ENCODE peak calls at places on chromosomes 6 and 20, in six cellular contexts. R is cardiac fibroblast, E is fibroblast of gingiva, P is fibroblast of pulmonary artery, G is bronchial epithelial cell, W is EL. A is an unnamed sample.

GRCh38 chr6:166488081-166488685 is 98.3 kb downstream of the RAMACL start:
- DNase-seq in W (no peak), R (peak; percentile 67), P (peak; percentile 67), E (no peak), G (no peak), A (no peak)

GRCh38 chr6:113805167-113805835 is 51.8 kb upstream of the MARCKS start:
- DNase-seq in G (no peak), R (no peak), W (no peak), E (no peak), P (no peak), A (no peak)

GRCh38 chr6:106724848-106725247 is 95.5 kb downstream of the QRSL1 start:
- DNase-seq in P (no peak), E (peak; percentile 54), R (peak; percentile 5), G (peak; percentile 79), W (no peak), A (no peak)

GRCh38 chr6:169668203-169668847 is 33.5 kb downstream of the WDR27 start:
- DNase-seq in R (no peak), P (no peak), E (no peak), W (no peak), G (no peak), A (no peak)

GRCh38 chr6:124968401-124968800 is 6.2 kb downstream of the RNF217 start:
- DNase-seq in E (no peak), P (no peak), R (no peak), W (peak; percentile 48), G (no peak), A (no peak)

GRCh38 chr6:71509142-71509541 is 220.5 kb downstream of the OGFRL1 start:
- DNase-seq in P (no peak), W (no peak), R (peak; percentile 54), G (no peak), E (no peak), A (no peak)

GRCh38 chr6:18488004-18488403 is 100.9 kb downstream of the RNF144B start:
- DNase-seq in W (no peak), G (peak; percentile 44), E (peak; percentile 3), R (no peak), P (no peak), A (no peak)

GRCh38 chr20:32125511-32125910 is 16.0 kb downstream of the TM9SF4 start:
- DNase-seq in R (no peak), P (no peak), G (no peak), W (no peak), E (no peak), A (no peak)

GRCh38 chr6:105929626-105930025 is 156.5 kb upstream of the PRDM1 start:
- DNase-seq in E (no peak), W (no peak), R (no peak), G (no peak), P (no peak), A (no peak)

GRCh38 chr6:19719691-19720127 is 117.5 kb upstream of the ID4 start:
- DNase-seq in P (peak; percentile 39), E (peak; percentile 6), R (peak; percentile 46), W (peak; percentile 72), G (peak; percentile 71), A (no peak)

GRCh38 chr20:24353135-24353694 is 116.2 kb upstream of the SYNDIG1 start:
- DNase-seq in W (no peak), G (no peak), E (no peak), P (no peak), R (no peak), A (no peak)

GRCh38 chr6:5103250-5103649 is 18.1 kb downstream of the PPP1R3G start:
- DNase-seq in P (no peak), R (no peak), G (no peak), W (no peak), E (peak; percentile 49), A (no peak)